ENCODE peak calls at places on chromosomes 2 and 18, in five cellular contexts. R is Calu3, F is cardiac fibroblast, N is neural progenitor cell, B is BE2C. W is an unnamed sample.

GRCh38 chr2:225319872-225320271 is 79.6 kb upstream of the NYAP2 start:
- DNase-seq in B (no peak), F (no peak), R (no peak), N (no peak), W (no peak)

GRCh38 chr2:215363461-215364156 is 51.8 kb downstream of the ATIC start:
- DNase-seq in R (no peak), N (no peak), F (peak), B (no peak), W (no peak)

GRCh38 chr2:46873632-46874068 is 42.0 kb downstream of the MCFD2 start:
- DNase-seq in B (peak), R (peak), F (peak), N (no peak), W (no peak)

GRCh38 chr2:150977296-150977695 is 284.4 kb downstream of the RBM43 start:
- DNase-seq in B (no peak), F (no peak), N (no peak), R (no peak), W (no peak)

GRCh38 chr2:74379851-74380789 is at the start of gene DCTN1:
- DNase-seq in F (peak), R (peak), N (peak), B (peak), W (no peak)

GRCh38 chr2:10256525-10257031 is 46.1 kb upstream of the HPCAL1 start:
- DNase-seq in F (no peak), B (no peak), R (no peak), N (no peak), W (no peak)

GRCh38 chr2:226354434-226354833 is 445.2 kb downstream of the IRS1 start:
- DNase-seq in B (no peak), N (no peak), F (peak), R (no peak), W (no peak)

GRCh38 chr2:224861266-224861665 is 145.1 kb upstream of the CCDC195 start:
- DNase-seq in R (no peak), B (no peak), F (no peak), N (no peak), W (no peak)

GRCh38 chr18:6638470-6638869 is 91.0 kb upstream of the ARHGAP28 start:
- DNase-seq in F (no peak), R (no peak), B (no peak), N (no peak), W (no peak)

GRCh38 chr18:49359732-49360444 is 100.6 kb downstream of the DYM start:
- DNase-seq in N (no peak), R (no peak), F (peak), B (no peak), W (no peak)

GRCh38 chr2:195594916-195595694 is 61.9 kb upstream of the SLC39A10 start:
- DNase-seq in N (no peak), F (no peak), R (no peak), B (no peak), W (no peak)

GRCh38 chr2:11157731-11158130 is 2.5 kb downstream of the SLC66A3 start:
- DNase-seq in F (no peak), R (no peak), N (no peak), B (no peak), W (no peak)

GRCh38 chr2:196988599-196988998 is 62.1 kb upstream of the PGAP1 start:
- DNase-seq in F (no peak), N (no peak), R (no peak), B (no peak), W (no peak)

GRCh38 chr2:201938151-201938815 is 95.4 kb upstream of the FZD7 start:
- DNase-seq in F (no peak), N (no peak), B (no peak), R (peak), W (no peak)

GRCh38 chr2:109135572-109136185 is 6.7 kb downstream of the SH3RF3 start:
- DNase-seq in F (peak), B (no peak), N (peak), R (no peak), W (no peak)

GRCh38 chr2:11726384-11726783 is 20.0 kb upstream of the LPIN1 start:
- DNase-seq in R (no peak), B (peak), N (no peak), F (peak), W (no peak)

GRCh38 chr2:162929571-162929970 is 91.0 kb upstream of the KCNH7 start:
- DNase-seq in N (no peak), B (no peak), F (no peak), R (no peak), W (no peak)

GRCh38 chr2:201882353-201883095 is 76.2 kb downstream of the CDK15 start:
- DNase-seq in R (no peak), B (peak), N (peak), F (peak), W (no peak)

GRCh38 chr2:218658671-218659257 is 659 bp downstream of the ZNF142 start:
- DNase-seq in B (peak), N (peak), F (peak), R (peak), W (no peak)

GRCh38 chr2:145692971-145693478 is 1173.1 kb upstream of the ZEB2 start:
- DNase-seq in R (peak), B (no peak), F (peak), N (no peak), W (no peak)

GRCh38 chr2:114642371-114642770 is 199.9 kb downstream of the DPP10 start:
- DNase-seq in N (no peak), R (no peak), F (no peak), B (no peak), W (no peak)

GRCh38 chr2:11121099-11121822 is 34.0 kb upstream of the SLC66A3 start:
- DNase-seq in N (peak), B (no peak), R (no peak), F (peak), W (no peak)

GRCh38 chr2:64114063-64114911 is 29.9 kb downstream of the PELI1 start:
- DNase-seq in N (no peak), F (peak), B (no peak), R (no peak), W (no peak)

GRCh38 chr2:148132400-148132799 is 111.5 kb downstream of the MBD5 start:
- DNase-seq in N (no peak), F (peak), B (no peak), R (no peak), W (no peak)

GRCh38 chr2:238167761-238168160 is 9.0 kb downstream of the ERFE start:
- DNase-seq in F (peak), B (no peak), N (no peak), R (no peak), W (no peak)

GRCh38 chr2:98461650-98462049 is 17.0 kb downstream of the INPP4A start:
- DNase-seq in R (no peak), F (peak), B (no peak), N (no peak), W (no peak)

GRCh38 chr2:207530160-207531023 is 630 bp downstream of the CREB1 start:
- DNase-seq in N (peak), B (peak), F (peak), R (peak), W (peak)

GRCh38 chr2:8424997-8425900 is 256.6 kb upstream of the ID2 start:
- DNase-seq in N (no peak), F (no peak), B (no peak), R (no peak), W (no peak)

GRCh38 chr2:6970976-6971480 is 53.8 kb downstream of the RNF144A start:
- DNase-seq in B (no peak), R (no peak), F (no peak), N (no peak), W (no peak)

GRCh38 chr18:23281626-23282436 is 146.5 kb downstream of the CABLES1 start:
- DNase-seq in N (no peak), R (peak), F (peak), B (no peak), W (no peak)

GRCh38 chr18:68679531-68679930 is 35.4 kb downstream of the TMX3 start:
- DNase-seq in B (no peak), N (no peak), R (no peak), F (peak), W (no peak)

GRCh38 chr2:196433116-196433515 is 206.4 kb upstream of the CCDC150 start:
- DNase-seq in R (no peak), N (no peak), B (no peak), F (no peak), W (no peak)

GRCh38 chr18:48418000-48418399 is 8.8 kb upstream of the ZBTB7C start:
- DNase-seq in F (no peak), R (no peak), B (no peak), N (no peak), W (no peak)

GRCh38 chr2:11891591-11891990 is 145.2 kb downstream of the LPIN1 start:
- DNase-seq in N (no peak), R (no peak), F (no peak), B (no peak), W (no peak)

GRCh38 chr2:43192039-43192438 is 34.4 kb downstream of the ZFP36L2 start:
- DNase-seq in R (no peak), B (no peak), N (no peak), F (no peak), W (no peak)

GRCh38 chr2:203562283-203562682 is 27.2 kb upstream of the RAPH1 start:
- DNase-seq in F (no peak), N (peak), R (no peak), B (no peak), W (no peak)

GRCh38 chr2:183068561-183068960 is 10.0 kb upstream of the DUSP19 start:
- DNase-seq in B (no peak), N (no peak), R (no peak), F (no peak), W (no peak)

GRCh38 chr18:6917082-6917481 is 187.6 kb downstream of the ARHGAP28 start:
- DNase-seq in B (no peak), F (no peak), R (no peak), N (no peak), W (no peak)

GRCh38 chr2:195466427-195466826 is 190.6 kb upstream of the SLC39A10 start:
- DNase-seq in B (no peak), R (no peak), N (no peak), F (no peak), W (no peak)

GRCh38 chr2:30147715-30148611 is 1.2 kb downstream of the YPEL5 start:
- DNase-seq in R (peak), F (peak), N (peak), B (peak), W (peak)

GRCh38 chr2:111618953-111619902 is 264.8 kb downstream of the ANAPC1 start:
- DNase-seq in F (peak), N (peak), R (no peak), B (no peak), W (no peak)
- TF ChIP-seq CTCF in F (no peak), N (peak), R (no peak), B (peak), W (no peak)

GRCh38 chr2:158966321-158966720 is 2.1 kb upstream of the TANC1 start:
- DNase-seq in N (no peak), F (no peak), R (no peak), B (no peak), W (no peak)
- TF ChIP-seq CTCF in N (no peak), F (no peak), R (no peak), B (no peak), W (no peak)

DNA sequence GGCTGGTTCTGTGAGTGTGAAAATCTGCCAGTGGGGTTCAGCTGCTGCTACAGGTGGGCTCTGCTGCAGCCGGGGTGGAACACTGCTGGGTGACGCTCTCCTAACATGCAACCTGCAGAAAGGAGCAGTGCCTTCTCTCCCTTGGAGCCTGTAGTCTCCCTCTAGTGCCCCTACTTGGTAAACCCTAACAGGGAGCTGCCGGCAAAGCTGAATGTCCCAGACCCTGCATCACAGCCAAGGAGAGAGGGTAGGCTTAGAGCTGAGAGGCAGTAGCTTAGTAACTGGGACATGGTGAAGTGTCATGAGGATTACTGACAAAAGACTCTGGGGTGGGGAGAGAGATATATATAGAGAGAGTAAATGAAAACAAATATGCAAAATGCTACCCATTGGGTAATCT is 9.8 kb downstream of the NCAPH start:
- DNase-seq in F (no peak), R (no peak), N (no peak), B (no peak), W (no peak)
- TF ChIP-seq CTCF in F (peak), R (no peak), N (peak), B (peak), W (no peak)

GRCh38 chr2:20966061-20966460 is 77.8 kb downstream of the APOB start:
- DNase-seq in N (no peak), B (no peak), F (no peak), R (no peak), W (no peak)

GRCh38 chr2:20961858-20962257 is 82.0 kb downstream of the APOB start:
- DNase-seq in R (no peak), F (no peak), N (no peak), B (no peak), W (no peak)

GRCh38 chr2:20963867-20964266 is 80.0 kb downstream of the APOB start:
- DNase-seq in B (no peak), N (no peak), R (no peak), F (no peak), W (no peak)

GRCh38 chr2:20962939-20963543 is 80.8 kb downstream of the APOB start:
- DNase-seq in F (peak), N (peak), R (peak), B (peak), W (peak)

GRCh38 chr2:20965221-20965620 is 78.7 kb downstream of the APOB start:
- DNase-seq in R (no peak), N (no peak), F (no peak), B (no peak), W (no peak)
- TF ChIP-seq CTCF in R (no peak), N (no peak), F (no peak), B (no peak), W (no peak)

DNA sequence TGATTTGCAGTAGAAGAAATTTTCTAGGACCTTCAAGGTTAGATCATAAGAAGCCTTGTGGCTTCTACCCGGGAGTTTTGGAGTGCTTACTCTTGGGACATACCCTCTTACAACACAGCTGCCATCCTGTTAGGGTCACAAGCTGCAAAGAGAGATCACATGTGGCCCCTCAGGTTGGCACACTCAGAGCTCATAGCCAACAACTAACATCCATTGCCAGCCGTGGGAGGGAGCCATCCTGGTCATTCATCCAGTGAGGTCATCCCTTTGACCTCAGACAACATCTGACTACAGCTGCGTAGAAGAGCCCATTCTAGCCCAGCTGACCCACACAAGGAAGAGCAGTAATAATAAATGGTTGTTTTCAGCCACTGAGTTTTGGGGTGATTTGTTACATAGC is 76.9 kb upstream of the NABP1 start:
- DNase-seq in F (no peak), B (no peak), R (no peak), N (no peak), W (no peak)
- TF ChIP-seq CTCF in F (no peak), B (no peak), R (no peak), N (no peak), W (no peak)

GRCh38 chr2:149715005-149715592 is 127.5 kb upstream of the MMADHC start:
- DNase-seq in B (peak), N (peak), F (peak), R (peak), W (no peak)
- TF ChIP-seq CTCF in B (peak), N (peak), F (peak), R (peak), W (peak)

GRCh38 chr18:57730146-57730545 is 73.0 kb downstream of the ATP8B1 start:
- DNase-seq in B (no peak), N (no peak), F (no peak), R (no peak), W (no peak)

GRCh38 chr18:57733861-57734260 is 69.3 kb downstream of the ATP8B1 start:
- DNase-seq in R (no peak), N (no peak), B (no peak), F (no peak), W (no peak)

GRCh38 chr18:57728941-57729511 is 74.1 kb downstream of the ATP8B1 start:
- DNase-seq in N (no peak), R (peak), F (no peak), B (no peak), W (no peak)

DNA sequence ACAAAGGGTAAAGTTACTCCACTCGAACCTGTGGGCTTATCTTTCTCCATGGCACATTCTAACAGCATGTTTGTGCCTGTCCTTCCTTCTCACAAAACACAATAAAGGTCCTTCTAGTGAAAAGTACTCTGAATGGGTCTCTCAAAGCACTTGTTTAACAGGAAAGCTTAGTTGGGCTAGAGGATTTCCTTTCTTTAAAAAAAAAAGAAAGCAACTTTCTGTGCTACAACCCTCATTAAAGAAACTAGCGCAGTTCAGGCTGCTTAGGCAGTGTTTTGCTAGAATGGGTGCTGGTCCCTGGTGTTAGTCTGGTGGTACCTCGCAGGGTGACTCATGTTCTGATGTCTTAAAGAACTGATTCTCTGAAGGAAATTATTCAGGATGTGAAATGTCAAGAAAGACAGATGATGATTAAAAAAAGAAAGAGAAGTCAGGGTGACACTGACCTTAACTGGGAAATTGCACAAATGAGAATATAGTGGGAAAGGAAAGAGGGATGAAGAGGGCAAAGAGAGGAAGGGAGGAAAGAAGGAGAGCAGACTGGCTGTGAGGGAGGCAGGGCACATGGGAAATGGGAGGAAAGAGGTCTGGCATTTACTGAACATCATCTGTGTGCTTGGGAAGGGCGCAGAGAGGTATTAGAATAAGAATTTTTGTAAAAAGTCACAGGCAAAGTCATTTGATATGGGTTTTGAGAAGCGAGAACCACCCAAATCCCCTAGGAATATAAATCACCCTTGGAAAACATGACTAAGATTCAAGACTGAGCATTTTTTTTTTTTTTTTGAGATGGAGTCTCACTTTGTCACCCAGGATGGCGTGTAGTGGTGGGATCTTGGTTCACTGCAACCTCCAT is 74.9 kb downstream of the ATP8B1 start:
- DNase-seq in F (peak), N (peak), B (no peak), R (no peak), W (no peak)
- TF ChIP-seq CTCF in F (no peak), N (no peak), B (no peak), R (no peak), W (no peak)

GRCh38 chr18:12394428-12394827 is 13.3 kb upstream of the PRELID3A start:
- DNase-seq in N (peak), F (no peak), B (no peak), R (peak), W (no peak)
- TF ChIP-seq CTCF in N (peak), F (peak), B (peak), R (peak), W (no peak)

GRCh38 chr2:105339414-105339813 is 2.1 kb downstream of the C2orf49 start:
- DNase-seq in F (no peak), N (no peak), R (no peak), B (no peak), W (no peak)

DNA sequence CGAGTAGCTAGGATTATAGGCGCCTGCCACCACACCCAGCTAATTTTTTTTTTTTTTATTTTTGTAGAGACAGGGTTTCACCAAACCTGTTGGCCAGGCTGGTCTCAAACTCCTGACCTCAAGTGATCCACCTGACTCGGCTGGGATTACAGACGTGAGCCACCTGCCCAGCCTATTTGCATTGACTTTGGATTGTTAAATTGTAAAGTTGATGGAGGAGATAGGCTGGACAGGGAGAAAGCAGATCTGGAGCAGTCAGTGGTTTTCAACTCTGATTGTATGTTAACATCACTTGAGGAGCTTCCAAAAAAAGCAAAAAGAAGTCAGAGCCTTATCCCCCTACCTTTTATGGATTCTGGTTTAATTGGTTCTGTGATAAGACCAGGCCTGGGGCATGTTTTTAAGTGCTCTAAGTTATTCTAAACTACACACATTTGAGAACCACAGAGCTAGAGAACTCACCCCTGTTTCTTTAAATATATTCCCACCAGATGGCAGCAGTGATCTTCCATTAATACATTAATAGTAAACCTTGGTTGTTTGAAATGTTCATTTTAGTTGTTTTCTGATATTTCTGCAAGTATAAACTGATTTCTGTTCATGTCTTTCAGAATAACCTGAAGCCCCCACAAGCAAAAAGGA is 7.5 kb downstream of the C2orf49 start:
- DNase-seq in R (no peak), F (peak), N (peak), B (no peak), W (no peak)
- TF ChIP-seq CTCF in R (no peak), F (peak), N (peak), B (peak), W (peak)

W was measured in progenitor cell of endocrine pancreas.